ENCODE peak calls at places on chromosomes 16 and 17, in seven cellular contexts. T is activated CD8-positive, alpha-beta memory T cell treated with anti-CD3 and anti-CD28 coated beads for 4 hours; C is HTR-8/SVneo; Q is esophagus squamous epithelium; D is AG04450; G is stimulated activated CD4-positive, alpha-beta T cell treated with anti-CD3 and anti-CD28 coated beads, Interleukin-2, amount 100 ng/mL, for 24 hours; H is T follicular helper cell. R is an unnamed sample.

GRCh38 chr17:42989726-42990652 is 8.2 kb upstream of the RPL27 start:
- DNase-seq in T (no peak), C (no peak), Q (no peak), D (no peak), G (no peak), H (no peak), R (no peak)

GRCh38 chr16:11449716-11450115 is 104.5 kb downstream of the RMI2 start:
- DNase-seq in T (no peak), C (no peak), Q (no peak), D (no peak), G (no peak), H (no peak), R (no peak)

GRCh38 chr17:46175891-46176290 is 17.3 kb downstream of the KANSL1 start:
- DNase-seq in T (no peak), C (no peak), Q (no peak), D (no peak), G (no peak), H (no peak), R (no peak)

GRCh38 chr16:28112908-28113307 is 49.4 kb upstream of the GSG1L start:
- DNase-seq in T (no peak), C (no peak), Q (no peak), D (no peak), G (no peak), H (no peak), R (no peak)

GRCh38 chr17:13076905-13077304 is 59.1 kb upstream of the ELAC2 start:
- DNase-seq in T (no peak), C (no peak), Q (no peak), D (no peak), G (no peak), H (no peak), R (peak)

GRCh38 chr16:61936522-61936921 is 99.7 kb downstream of the CDH8 start:
- DNase-seq in T (no peak), C (no peak), Q (no peak), D (no peak), G (no peak), H (no peak), R (no peak)

GRCh38 chr17:18182978-18183333 is 672 bp upstream of the ALKBH5 start:
- DNase-seq in T (peak), C (peak), Q (peak), D (peak), G (peak), H (peak), R (no peak)

GRCh38 chr17:65407017-65407416 is 154.4 kb downstream of the AXIN2 start:
- DNase-seq in T (no peak), C (no peak), Q (no peak), D (no peak), G (no peak), H (no peak), R (no peak)

GRCh38 chr17:58224315-58224714 is 5.3 kb upstream of the MKS1 start:
- DNase-seq in T (no peak), C (peak), Q (no peak), D (no peak), G (no peak), H (no peak), R (peak)

GRCh38 chr16:4404247-4404966 is 12.0 kb downstream of the CORO7 start:
- DNase-seq in T (no peak), C (no peak), Q (no peak), D (no peak), G (peak), H (no peak), R (no peak)

GRCh38 chr16:27515874-27516353 is 33.8 kb downstream of the GTF3C1 start:
- DNase-seq in T (no peak), C (peak), Q (no peak), D (no peak), G (peak), H (no peak), R (no peak)

GRCh38 chr17:4539025-4539424 is 16.2 kb downstream of the MYBBP1A start:
- DNase-seq in T (no peak), C (no peak), Q (no peak), D (no peak), G (no peak), H (no peak), R (no peak)

GRCh38 chr16:81137012-81137335 is 40.8 kb upstream of the GCSH start:
- DNase-seq in T (no peak), C (no peak), Q (no peak), D (no peak), G (no peak), H (no peak), R (no peak)

GRCh38 chr17:71922439-71922838 is 198.4 kb upstream of the SOX9 start:
- DNase-seq in T (no peak), C (peak), Q (no peak), D (no peak), G (no peak), H (no peak), R (no peak)

GRCh38 chr16:80614908-80615696 is 74.3 kb downstream of the DYNLRB2 start:
- DNase-seq in T (no peak), C (peak), Q (no peak), D (peak), G (no peak), H (no peak), R (peak)

GRCh38 chr16:86668136-86668535 is 89.8 kb downstream of the FOXL1 start:
- DNase-seq in T (no peak), C (no peak), Q (no peak), D (no peak), G (no peak), H (no peak), R (no peak)

GRCh38 chr17:6444573-6445335 is 499 bp downstream of the PIMREG start:
- DNase-seq in T (no peak), C (no peak), Q (no peak), D (no peak), G (no peak), H (no peak), R (no peak)

GRCh38 chr17:40515491-40516041 is 14.1 kb upstream of the TNS4 start:
- DNase-seq in T (no peak), C (no peak), Q (no peak), D (no peak), G (peak), H (peak), R (no peak)

GRCh38 chr17:2883544-2884203 is 87.4 kb downstream of the RAP1GAP2 start:
- DNase-seq in T (no peak), C (peak), Q (no peak), D (no peak), G (no peak), H (no peak), R (no peak)

GRCh38 chr16:77683845-77684526 is 38.3 kb upstream of the NUDT7 start:
- DNase-seq in T (no peak), C (no peak), Q (no peak), D (no peak), G (no peak), H (no peak), R (no peak)

GRCh38 chr17:50906443-50906842 is 40.3 kb upstream of the TOB1 start:
- DNase-seq in T (no peak), C (no peak), Q (no peak), D (no peak), G (no peak), H (no peak), R (no peak)

GRCh38 chr16:88407807-88408206 is 25.0 kb downstream of the ZNF469 start:
- DNase-seq in T (no peak), C (no peak), Q (no peak), D (no peak), G (no peak), H (no peak), R (no peak)

GRCh38 chr17:20966869-20967268 is 75.9 kb downstream of the USP22 start:
- DNase-seq in T (no peak), C (no peak), Q (no peak), D (no peak), G (no peak), H (no peak), R (no peak)

GRCh38 chr16:89013111-89013510 is 36.1 kb upstream of the CBFA2T3 start:
- DNase-seq in T (no peak), C (no peak), Q (no peak), D (no peak), G (no peak), H (no peak), R (no peak)

GRCh38 chr16:53784312-53784711 is 80.4 kb downstream of the FTO start:
- DNase-seq in T (no peak), C (no peak), Q (no peak), D (no peak), G (no peak), H (no peak), R (no peak)

GRCh38 chr16:2842340-2843000 is 12.4 kb downstream of the ZG16B start:
- DNase-seq in T (peak), C (no peak), Q (no peak), D (no peak), G (peak), H (peak), R (no peak)

GRCh38 chr17:17834974-17835373 is 1.8 kb downstream of the SREBF1 start:
- DNase-seq in T (no peak), C (no peak), Q (no peak), D (no peak), G (no peak), H (no peak), R (no peak)

GRCh38 chr17:14299261-14300093 is 1.4 kb upstream of the HS3ST3B1 start:
- DNase-seq in T (no peak), C (peak), Q (no peak), D (no peak), G (peak), H (no peak), R (no peak)

GRCh38 chr17:58710948-58711552 is 18.6 kb downstream of the RAD51C start:
- DNase-seq in T (peak), C (peak), Q (no peak), D (peak), G (peak), H (peak), R (peak)

GRCh38 chr16:69199382-69199781 is 12.4 kb downstream of the SNTB2 start:
- DNase-seq in T (no peak), C (no peak), Q (no peak), D (no peak), G (no peak), H (no peak), R (no peak)

GRCh38 chr16:83365166-83365565 is 442.6 kb upstream of the HSBP1 start:
- DNase-seq in T (no peak), C (no peak), Q (no peak), D (no peak), G (no peak), H (no peak), R (no peak)

GRCh38 chr17:73067075-73067474 is 25.4 kb downstream of the SLC39A11 start:
- DNase-seq in T (no peak), C (no peak), Q (no peak), D (no peak), G (no peak), H (no peak), R (no peak)